ENCODE peak calls at places on chromosome 11, in five cellular contexts. One of them, this sample, is unnamed.

GRCh38 chr11:61061081-61061826 is 41.0 kb upstream of the CD5 start:
- DNase-seq in cardiac septum: no peak
- DNase-seq in mucosa of descending colon: no peak
- DNase-seq in cortex of kidney: no peak
- DNase-seq in hypothalamus: no peak
- DNase-seq in this sample: no peak

GRCh38 chr11:133118563-133119303 is 413.6 kb downstream of the OPCML start:
- DNase-seq in cardiac septum: peak
- DNase-seq in mucosa of descending colon: no peak
- DNase-seq in cortex of kidney: no peak
- DNase-seq in hypothalamus: no peak
- DNase-seq in this sample: peak

GRCh38 chr11:68040121-68040956 is 1.5 kb downstream of the TCIRG1 start:
- DNase-seq in cardiac septum: peak
- DNase-seq in mucosa of descending colon: peak
- DNase-seq in cortex of kidney: no peak
- DNase-seq in hypothalamus: no peak
- DNase-seq in this sample: peak

GRCh38 chr11:126181939-126182730 is 29.3 kb downstream of the RPUSD4 start:
- DNase-seq in cardiac septum: no peak
- DNase-seq in mucosa of descending colon: no peak
- DNase-seq in cortex of kidney: no peak
- DNase-seq in hypothalamus: no peak
- DNase-seq in this sample: no peak

GRCh38 chr11:61021661-61022212 is 50.3 kb downstream of the CD6 start:
- DNase-seq in cardiac septum: no peak
- DNase-seq in mucosa of descending colon: peak
- DNase-seq in cortex of kidney: no peak
- DNase-seq in hypothalamus: no peak
- DNase-seq in this sample: peak

GRCh38 chr11:61959026-61959608 is 8.3 kb downstream of the FTH1 start:
- DNase-seq in cardiac septum: no peak
- DNase-seq in mucosa of descending colon: no peak
- DNase-seq in cortex of kidney: no peak
- DNase-seq in hypothalamus: no peak
- DNase-seq in this sample: no peak

GRCh38 chr11:40885257-40885947 is 574.0 kb downstream of the LRRC4C start:
- DNase-seq in cardiac septum: no peak
- DNase-seq in mucosa of descending colon: no peak
- DNase-seq in cortex of kidney: no peak
- DNase-seq in hypothalamus: no peak
- DNase-seq in this sample: no peak

GRCh38 chr11:12556155-12556554 is 118.1 kb upstream of the TEAD1 start:
- DNase-seq in cardiac septum: no peak
- DNase-seq in mucosa of descending colon: no peak
- DNase-seq in cortex of kidney: no peak
- DNase-seq in hypothalamus: no peak
- DNase-seq in this sample: no peak

GRCh38 chr11:68014157-68014965 is 4.2 kb downstream of the ALDH3B1 start:
- DNase-seq in cardiac septum: no peak
- DNase-seq in mucosa of descending colon: peak
- DNase-seq in cortex of kidney: no peak
- DNase-seq in hypothalamus: no peak
- DNase-seq in this sample: no peak

GRCh38 chr11:5367461-5368074 is 16.0 kb upstream of the OR51M1 start:
- DNase-seq in cardiac septum: no peak
- DNase-seq in mucosa of descending colon: no peak
- DNase-seq in cortex of kidney: no peak
- DNase-seq in hypothalamus: no peak
- DNase-seq in this sample: no peak

GRCh38 chr11:54558407-54558806 is 45.4 kb downstream of the OR4C46 start:
- DNase-seq in cardiac septum: no peak
- DNase-seq in mucosa of descending colon: no peak
- DNase-seq in cortex of kidney: no peak
- DNase-seq in hypothalamus: no peak
- DNase-seq in this sample: no peak

GRCh38 chr11:587978-588380 is 11.7 kb downstream of the PHRF1 start:
- DNase-seq in cardiac septum: no peak
- DNase-seq in mucosa of descending colon: no peak
- DNase-seq in cortex of kidney: no peak
- DNase-seq in hypothalamus: no peak
- DNase-seq in this sample: no peak

GRCh38 chr11:43555811-43556210 is 124.7 kb upstream of the HSD17B12 start:
- DNase-seq in cardiac septum: no peak
- DNase-seq in mucosa of descending colon: no peak
- DNase-seq in cortex of kidney: no peak
- DNase-seq in hypothalamus: no peak
- DNase-seq in this sample: no peak

GRCh38 chr11:8709777-8710176 is 27.2 kb downstream of the RPL27A start:
- DNase-seq in cardiac septum: no peak
- DNase-seq in mucosa of descending colon: no peak
- DNase-seq in cortex of kidney: no peak
- DNase-seq in hypothalamus: no peak
- DNase-seq in this sample: no peak

GRCh38 chr11:66022401-66023185 is 3.7 kb downstream of the CATSPER1 start:
- DNase-seq in cardiac septum: peak
- DNase-seq in mucosa of descending colon: peak
- DNase-seq in cortex of kidney: no peak
- DNase-seq in hypothalamus: peak
- DNase-seq in this sample: peak

GRCh38 chr11:118619444-118620205 is 12.2 kb downstream of the PHLDB1 start:
- DNase-seq in cardiac septum: peak
- DNase-seq in mucosa of descending colon: peak
- DNase-seq in cortex of kidney: no peak
- DNase-seq in hypothalamus: no peak
- DNase-seq in this sample: peak

GRCh38 chr11:113721462-113722066 is 15.5 kb upstream of the TMPRSS5 start:
- DNase-seq in cardiac septum: no peak
- DNase-seq in mucosa of descending colon: no peak
- DNase-seq in cortex of kidney: no peak
- DNase-seq in hypothalamus: no peak
- DNase-seq in this sample: no peak

GRCh38 chr11:33701831-33702230 is 1.2 kb upstream of the C11orf91 start:
- DNase-seq in cardiac septum: no peak
- DNase-seq in mucosa of descending colon: no peak
- DNase-seq in cortex of kidney: no peak
- DNase-seq in hypothalamus: no peak
- DNase-seq in this sample: no peak

GRCh38 chr11:114309517-114309916 is 13.3 kb downstream of the NNMT start:
- DNase-seq in cardiac septum: no peak
- DNase-seq in mucosa of descending colon: no peak
- DNase-seq in cortex of kidney: no peak
- DNase-seq in hypothalamus: no peak
- DNase-seq in this sample: no peak

GRCh38 chr11:72080326-72081183 is at the start of the genes LRRC51 and NUMA1:
- DNase-seq in cardiac septum: peak
- DNase-seq in mucosa of descending colon: peak
- DNase-seq in cortex of kidney: no peak
- DNase-seq in hypothalamus: peak
- DNase-seq in this sample: peak

GRCh38 chr11:6486938-6487337 is 5.6 kb downstream of the TIMM10B start:
- DNase-seq in cardiac septum: no peak
- DNase-seq in mucosa of descending colon: no peak
- DNase-seq in cortex of kidney: no peak
- DNase-seq in hypothalamus: no peak
- DNase-seq in this sample: no peak